ENCODE peak calls at places on chromosomes 11 and 22, in eight cellular contexts. One of them, this sample, is unnamed.
A peak's percentile ranks its signal among the peaks of the same experiment; 100 is the strongest.

GRCh38 chr11:3164540-3165151 is 464 bp downstream of the OSBPL5 start:
- DNase-seq in hypothalamus: no peak
- DNase-seq in RWPE1: no peak
- DNase-seq in mesenchymal stem cell: no peak
- DNase-seq in posterior cingulate gyrus: peak; percentile 73
- DNase-seq in nucleus accumbens: no peak
- DNase-seq in mucosa of descending colon: no peak
- DNase-seq in GM23248: no peak
- DNase-seq in this sample: no peak

GRCh38 chr11:57643802-57644201 is 5.9 kb downstream of the YPEL4 start:
- DNase-seq in posterior cingulate gyrus: no peak
- DNase-seq in mesenchymal stem cell: peak; percentile 37
- DNase-seq in GM23248: no peak
- DNase-seq in RWPE1: no peak
- DNase-seq in hypothalamus: no peak
- DNase-seq in nucleus accumbens: no peak
- DNase-seq in mucosa of descending colon: no peak
- DNase-seq in this sample: no peak

GRCh38 chr22:32584650-32585049 is 110.0 kb downstream of the FBXO7 start:
- DNase-seq in posterior cingulate gyrus: no peak
- DNase-seq in RWPE1: no peak
- DNase-seq in nucleus accumbens: no peak
- DNase-seq in mucosa of descending colon: no peak
- DNase-seq in GM23248: peak; percentile 62
- DNase-seq in mesenchymal stem cell: no peak
- DNase-seq in hypothalamus: no peak
- DNase-seq in this sample: no peak

GRCh38 chr11:14029971-14030531 is 67.5 kb downstream of the SPON1 start:
- DNase-seq in mesenchymal stem cell: no peak
- DNase-seq in GM23248: peak; percentile 72
- DNase-seq in mucosa of descending colon: peak; percentile 68
- DNase-seq in RWPE1: peak; percentile 56
- DNase-seq in nucleus accumbens: no peak
- DNase-seq in hypothalamus: no peak
- DNase-seq in posterior cingulate gyrus: peak; percentile 70
- DNase-seq in this sample: no peak

GRCh38 chr11:279966-280761 is 2.0 kb downstream of the NLRP6 start:
- DNase-seq in hypothalamus: no peak
- DNase-seq in GM23248: peak; percentile 64
- DNase-seq in mesenchymal stem cell: no peak
- DNase-seq in nucleus accumbens: no peak
- DNase-seq in posterior cingulate gyrus: no peak
- DNase-seq in mucosa of descending colon: peak; percentile 85
- DNase-seq in RWPE1: no peak
- DNase-seq in this sample: no peak

GRCh38 chr11:47179655-47179991 is 2.9 kb upstream of the ARFGAP2 start:
- DNase-seq in hypothalamus: no peak
- DNase-seq in GM23248: peak; percentile 66
- DNase-seq in mucosa of descending colon: no peak
- DNase-seq in RWPE1: no peak
- DNase-seq in mesenchymal stem cell: peak; percentile 66
- DNase-seq in posterior cingulate gyrus: no peak
- DNase-seq in nucleus accumbens: no peak
- DNase-seq in this sample: no peak

GRCh38 chr11:117511483-117511934 is 183.9 kb downstream of the CEP164 start:
- DNase-seq in mesenchymal stem cell: no peak
- DNase-seq in mucosa of descending colon: no peak
- DNase-seq in hypothalamus: no peak
- DNase-seq in GM23248: no peak
- DNase-seq in RWPE1: no peak
- DNase-seq in posterior cingulate gyrus: peak; percentile 21
- DNase-seq in nucleus accumbens: no peak
- DNase-seq in this sample: no peak

GRCh38 chr22:38741166-38741565 is 14.6 kb downstream of the SUN2 start:
- DNase-seq in posterior cingulate gyrus: no peak
- DNase-seq in RWPE1: no peak
- DNase-seq in nucleus accumbens: no peak
- DNase-seq in mesenchymal stem cell: no peak
- DNase-seq in GM23248: no peak
- DNase-seq in mucosa of descending colon: peak; percentile 27
- DNase-seq in hypothalamus: no peak
- DNase-seq in this sample: no peak

GRCh38 chr22:23772315-23773246 is at the start of gene MMP11:
- DNase-seq in posterior cingulate gyrus: no peak
- DNase-seq in mucosa of descending colon: peak; percentile 79
- DNase-seq in GM23248: peak; percentile 70
- DNase-seq in RWPE1: peak; percentile 44
- DNase-seq in hypothalamus: no peak
- DNase-seq in mesenchymal stem cell: peak; percentile 54
- DNase-seq in nucleus accumbens: no peak
- DNase-seq in this sample: no peak

GRCh38 chr22:40759294-40759840 is 59.8 kb downstream of the SLC25A17 start:
- DNase-seq in RWPE1: no peak
- DNase-seq in mesenchymal stem cell: no peak
- DNase-seq in mucosa of descending colon: no peak
- DNase-seq in hypothalamus: no peak
- DNase-seq in GM23248: no peak
- DNase-seq in posterior cingulate gyrus: no peak
- DNase-seq in nucleus accumbens: no peak
- DNase-seq in this sample: no peak

GRCh38 chr22:42934338-42934737 is 77.3 kb upstream of the ARFGAP3 start:
- DNase-seq in mucosa of descending colon: no peak
- DNase-seq in hypothalamus: no peak
- DNase-seq in GM23248: no peak
- DNase-seq in RWPE1: no peak
- DNase-seq in mesenchymal stem cell: no peak
- DNase-seq in posterior cingulate gyrus: peak; percentile 76
- DNase-seq in nucleus accumbens: no peak
- DNase-seq in this sample: no peak

GRCh38 chr11:21133722-21134121 is 464.3 kb downstream of the NELL1 start:
- DNase-seq in GM23248: no peak
- DNase-seq in nucleus accumbens: no peak
- DNase-seq in mesenchymal stem cell: no peak
- DNase-seq in hypothalamus: no peak
- DNase-seq in RWPE1: no peak
- DNase-seq in posterior cingulate gyrus: no peak
- DNase-seq in mucosa of descending colon: peak; percentile 29
- DNase-seq in this sample: no peak

GRCh38 chr11:65307298-65308229 is 7.1 kb upstream of the CDC42EP2 start:
- DNase-seq in hypothalamus: no peak
- DNase-seq in posterior cingulate gyrus: no peak
- DNase-seq in mesenchymal stem cell: no peak
- DNase-seq in RWPE1: no peak
- DNase-seq in GM23248: peak; percentile 35
- DNase-seq in nucleus accumbens: no peak
- DNase-seq in mucosa of descending colon: no peak
- DNase-seq in this sample: no peak

GRCh38 chr11:63985812-63986155 is 454 bp upstream of the OTUB1 start:
- DNase-seq in hypothalamus: no peak
- DNase-seq in GM23248: peak; percentile 67
- DNase-seq in posterior cingulate gyrus: peak; percentile 81
- DNase-seq in nucleus accumbens: no peak
- DNase-seq in mesenchymal stem cell: no peak
- DNase-seq in RWPE1: no peak
- DNase-seq in mucosa of descending colon: peak; percentile 84
- DNase-seq in this sample: peak; percentile 55

GRCh38 chr11:83793332-83793731 is 507.2 kb upstream of the CCDC90B start:
- DNase-seq in GM23248: peak; percentile 13
- DNase-seq in RWPE1: no peak
- DNase-seq in hypothalamus: no peak
- DNase-seq in mucosa of descending colon: no peak
- DNase-seq in posterior cingulate gyrus: no peak
- DNase-seq in nucleus accumbens: no peak
- DNase-seq in mesenchymal stem cell: no peak
- DNase-seq in this sample: no peak

GRCh38 chr11:79336740-79337517 is 103.9 kb downstream of the TENM4 start:
- DNase-seq in hypothalamus: no peak
- DNase-seq in nucleus accumbens: no peak
- DNase-seq in mucosa of descending colon: no peak
- DNase-seq in RWPE1: no peak
- DNase-seq in GM23248: no peak
- DNase-seq in mesenchymal stem cell: no peak
- DNase-seq in posterior cingulate gyrus: no peak
- DNase-seq in this sample: no peak

GRCh38 chr22:27785818-27786217 is 15.7 kb downstream of the MN1 start:
- DNase-seq in posterior cingulate gyrus: no peak
- DNase-seq in mucosa of descending colon: no peak
- DNase-seq in GM23248: no peak
- DNase-seq in RWPE1: no peak
- DNase-seq in nucleus accumbens: no peak
- DNase-seq in mesenchymal stem cell: no peak
- DNase-seq in hypothalamus: no peak
- DNase-seq in this sample: no peak

GRCh38 chr22:48244388-48245118 is 1482.1 kb downstream of the TBC1D22A start:
- DNase-seq in nucleus accumbens: no peak
- DNase-seq in GM23248: no peak
- DNase-seq in mesenchymal stem cell: no peak
- DNase-seq in RWPE1: no peak
- DNase-seq in posterior cingulate gyrus: peak; percentile 50
- DNase-seq in hypothalamus: no peak
- DNase-seq in mucosa of descending colon: no peak
- DNase-seq in this sample: no peak

GRCh38 chr11:43517518-43517917 is 158.8 kb downstream of the TTC17 start:
- DNase-seq in mucosa of descending colon: no peak
- DNase-seq in nucleus accumbens: no peak
- DNase-seq in mesenchymal stem cell: peak; percentile 9
- DNase-seq in posterior cingulate gyrus: no peak
- DNase-seq in GM23248: peak; percentile 58
- DNase-seq in RWPE1: no peak
- DNase-seq in hypothalamus: no peak
- DNase-seq in this sample: no peak

GRCh38 chr11:70895061-70895670 is 357.2 kb downstream of the SHANK2 start:
- DNase-seq in mucosa of descending colon: no peak
- DNase-seq in nucleus accumbens: no peak
- DNase-seq in hypothalamus: no peak
- DNase-seq in RWPE1: no peak
- DNase-seq in GM23248: no peak
- DNase-seq in posterior cingulate gyrus: no peak
- DNase-seq in mesenchymal stem cell: no peak
- DNase-seq in this sample: no peak

GRCh38 chr22:35384567-35384966 is 3.7 kb downstream of the HMOX1 start:
- DNase-seq in mesenchymal stem cell: no peak
- DNase-seq in posterior cingulate gyrus: peak; percentile 5
- DNase-seq in mucosa of descending colon: peak; percentile 1
- DNase-seq in nucleus accumbens: no peak
- DNase-seq in GM23248: peak; percentile 19
- DNase-seq in hypothalamus: no peak
- DNase-seq in RWPE1: no peak
- DNase-seq in this sample: no peak

GRCh38 chr11:112346586-112346985 is 85.9 kb upstream of the PLET1 start:
- DNase-seq in RWPE1: no peak
- DNase-seq in GM23248: no peak
- DNase-seq in mesenchymal stem cell: no peak
- DNase-seq in mucosa of descending colon: no peak
- DNase-seq in nucleus accumbens: no peak
- DNase-seq in hypothalamus: no peak
- DNase-seq in posterior cingulate gyrus: no peak
- DNase-seq in this sample: no peak

GRCh38 chr11:101866619-101867491 is 48.0 kb upstream of the CEP126 start:
- DNase-seq in mesenchymal stem cell: peak; percentile 64
- DNase-seq in mucosa of descending colon: no peak
- DNase-seq in RWPE1: peak; percentile 58
- DNase-seq in nucleus accumbens: no peak
- DNase-seq in hypothalamus: no peak
- DNase-seq in GM23248: peak; percentile 77
- DNase-seq in posterior cingulate gyrus: no peak
- DNase-seq in this sample: no peak

GRCh38 chr11:70642301-70642700 is 244.0 kb downstream of the CTTN start:
- DNase-seq in nucleus accumbens: no peak
- DNase-seq in GM23248: no peak
- DNase-seq in posterior cingulate gyrus: no peak
- DNase-seq in mesenchymal stem cell: no peak
- DNase-seq in RWPE1: no peak
- DNase-seq in hypothalamus: no peak
- DNase-seq in mucosa of descending colon: no peak
- DNase-seq in this sample: no peak

GRCh38 chr11:57116654-57117053 is 65.1 kb upstream of the LRRC55 start:
- DNase-seq in posterior cingulate gyrus: no peak
- DNase-seq in hypothalamus: no peak
- DNase-seq in mesenchymal stem cell: peak; percentile 54
- DNase-seq in GM23248: peak; percentile 64
- DNase-seq in RWPE1: peak; percentile 61
- DNase-seq in mucosa of descending colon: no peak
- DNase-seq in nucleus accumbens: no peak
- DNase-seq in this sample: no peak

GRCh38 chr11:86193297-86194095 is 51.1 kb upstream of the EED start:
- DNase-seq in GM23248: peak; percentile 84
- DNase-seq in RWPE1: peak; percentile 73
- DNase-seq in mucosa of descending colon: peak; percentile 60
- DNase-seq in hypothalamus: no peak
- DNase-seq in posterior cingulate gyrus: no peak
- DNase-seq in mesenchymal stem cell: peak; percentile 80
- DNase-seq in nucleus accumbens: no peak
- DNase-seq in this sample: peak; percentile 68

This sample was measured in caudate nucleus.